ENCODE peak calls at places on chromosomes 12 and 14, in six cellular contexts. U, E, P, A, I and O are unnamed samples.
A peak's percentile ranks its signal among the peaks of the same experiment; 100 is the strongest.

GRCh38 chr14:64685364-64686130 is 18.7 kb upstream of the PLEKHG3 start:
- DNase-seq in I (no peak), P (no peak), E (peak; percentile 36), A (no peak), U (no peak), O (no peak)

GRCh38 chr12:104486416-104486815 is 29.7 kb downstream of the CHST11 start:
- DNase-seq in I (no peak), U (no peak), A (no peak), E (no peak), P (no peak), O (no peak)

GRCh38 chr12:71584356-71584755 is 79.3 kb downstream of the ZFC3H1 start:
- DNase-seq in I (no peak), A (no peak), E (no peak), U (no peak), P (no peak), O (no peak)

GRCh38 chr14:90579816-90580215 is 183.0 kb downstream of the CALM1 start:
- DNase-seq in A (no peak), P (no peak), U (no peak), E (no peak), I (no peak), O (no peak)

GRCh38 chr14:32087173-32087861 is 10.2 kb downstream of the ARHGAP5 start:
- DNase-seq in A (no peak), I (peak; percentile 97), U (no peak), P (no peak), E (peak; percentile 58), O (no peak)

GRCh38 chr14:103871596-103872480 is 24.5 kb upstream of the PPP1R13B start:
- DNase-seq in U (peak; percentile 85), A (no peak), I (peak; percentile 64), P (peak; percentile 80), E (peak; percentile 72), O (peak; percentile 45)

GRCh38 chr14:67426161-67426560 is 14.2 kb upstream of the PLEK2 start:
- DNase-seq in P (no peak), U (peak; percentile 25), I (no peak), A (peak; percentile 28), E (no peak), O (no peak)

GRCh38 chr12:52307836-52308806 is 13.1 kb downstream of the KRT83 start:
- DNase-seq in E (peak; percentile 88), A (peak; percentile 60), U (peak; percentile 56), P (no peak), I (peak; percentile 77), O (no peak)

GRCh38 chr12:68428724-68429580 is 96.8 kb upstream of the MDM1 start:
- DNase-seq in I (no peak), P (no peak), E (peak; percentile 14), A (no peak), U (no peak), O (no peak)

GRCh38 chr14:76699901-76700590 is 61.2 kb upstream of the VASH1 start:
- DNase-seq in I (no peak), P (no peak), U (no peak), E (no peak), A (no peak), O (no peak)

GRCh38 chr12:15882055-15882971 is at the start of gene STRAP:
- DNase-seq in E (peak; percentile 97), U (peak; percentile 96), A (peak; percentile 99), I (peak; percentile 99), P (peak; percentile 94), O (peak; percentile 90)

GRCh38 chr14:95478818-95479217 is 37.6 kb downstream of the SYNE3 start:
- DNase-seq in I (no peak), E (no peak), P (no peak), U (no peak), A (no peak), O (no peak)

GRCh38 chr14:65961004-65961403 is 525.2 kb upstream of the CCDC196 start:
- DNase-seq in U (peak; percentile 52), A (no peak), I (peak; percentile 83), P (peak; percentile 41), E (peak; percentile 81), O (peak; percentile 23)

GRCh38 chr14:78697341-78697740 is 527.2 kb downstream of the NRXN3 start:
- DNase-seq in E (peak; percentile 31), P (peak; percentile 7), A (no peak), I (peak; percentile 48), U (no peak), O (no peak)

GRCh38 chr12:108214486-108214885 is 85.4 kb downstream of the WSCD2 start:
- DNase-seq in E (peak; percentile 86), A (no peak), U (peak; percentile 33), P (peak; percentile 19), I (peak; percentile 68), O (no peak)

GRCh38 chr12:121784460-121784859 is 9.0 kb downstream of the RHOF start:
- DNase-seq in U (no peak), E (no peak), P (no peak), A (no peak), I (no peak), O (no peak)

GRCh38 chr12:13817131-13817530 is 164.3 kb downstream of the GRIN2B start:
- DNase-seq in P (no peak), U (no peak), A (no peak), I (no peak), E (peak; percentile 15), O (no peak)

GRCh38 chr12:116172224-116172849 is 105.2 kb downstream of the MED13L start:
- DNase-seq in A (no peak), E (no peak), I (no peak), P (no peak), U (no peak), O (no peak)

DNA sequence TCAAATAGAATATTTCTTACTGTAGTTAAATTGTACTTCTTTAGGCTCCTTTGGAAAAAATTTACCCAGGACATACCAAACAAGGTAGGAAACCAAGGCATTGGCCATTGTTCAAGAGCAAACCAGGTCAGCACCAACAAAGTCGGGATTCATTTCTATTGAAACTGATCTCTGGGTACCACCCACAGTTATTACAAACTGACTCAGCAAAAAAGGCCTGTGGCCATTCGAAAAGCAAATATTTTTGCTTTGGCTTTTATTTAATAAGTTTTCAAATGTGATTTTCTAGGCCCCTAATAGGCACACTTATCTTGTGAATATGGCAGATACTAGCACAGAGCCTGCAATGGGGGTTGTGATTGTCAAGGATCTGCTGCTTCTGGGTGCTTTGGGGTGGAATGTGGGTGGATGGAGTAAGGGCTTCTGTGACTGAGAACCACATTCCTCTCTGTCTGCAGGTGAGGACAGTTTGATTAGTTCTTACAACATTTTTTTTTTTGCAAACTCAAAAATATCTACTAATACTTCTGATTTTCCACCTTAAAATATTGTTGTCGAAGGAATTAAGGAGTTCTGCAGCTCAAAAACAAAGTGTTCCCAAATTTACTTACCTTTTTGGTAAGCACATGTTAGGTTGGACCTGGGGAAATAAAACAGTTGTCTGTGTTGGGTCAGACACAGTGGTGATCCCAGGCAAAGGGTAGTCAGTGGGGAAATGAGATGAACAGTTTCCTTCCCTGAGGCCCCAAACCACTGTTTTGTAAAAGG is 45.1 kb downstream of the FLRT2 start:
- DNase-seq in U (no peak), A (no peak), E (no peak), P (no peak), I (peak; percentile 46), O (no peak)
- H3K4me1 ChIP-seq in U (no peaks in the 10 kb centered on the region), A (no peaks in the 10 kb centered on the region), E (peaks cover 28% of the 10 kb centered on the region), P (no peaks in the 10 kb centered on the region), I (peaks cover 20% of the 10 kb centered on the region), O (no peaks in the 10 kb centered on the region)

DNA sequence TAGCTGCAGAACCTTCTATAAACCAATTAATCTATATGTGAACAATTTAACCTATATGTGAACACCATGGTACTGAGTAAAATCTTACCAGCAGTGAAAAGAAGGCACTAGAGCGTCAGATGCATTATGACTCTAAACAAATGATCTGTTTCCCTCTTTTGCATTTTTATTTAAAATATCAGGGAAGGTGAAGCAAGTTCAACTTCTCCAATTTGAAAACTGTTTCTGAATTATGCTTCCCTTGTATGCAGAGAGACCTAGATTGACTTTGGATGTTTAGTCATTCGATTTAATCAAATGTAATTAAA is 80.9 kb downstream of the DAD1 start:
- DNase-seq in I (no peak), P (no peak), E (no peak), A (no peak), U (no peak), O (no peak)
- H3K4me1 ChIP-seq in I (peaks cover 7% of the 10 kb centered on the region), P (peaks cover 90% of the 10 kb centered on the region), E (peaks cover 28% of the 10 kb centered on the region), A (no peaks in the 10 kb centered on the region), U (peaks cover 13% of the 10 kb centered on the region), O (peaks cover 40% of the 10 kb centered on the region)

GRCh38 chr14:50524071-50524470 is 8.3 kb downstream of the MAP4K5 start:
- DNase-seq in I (no peak), E (no peak), U (no peak), P (no peak), A (no peak), O (no peak)

GRCh38 chr14:50527970-50528369 is 4.4 kb downstream of the MAP4K5 start:
- DNase-seq in A (no peak), U (no peak), P (no peak), E (no peak), I (no peak), O (no peak)

GRCh38 chr14:50523271-50524041 is 8.9 kb downstream of the MAP4K5 start:
- DNase-seq in E (peak; percentile 36), P (no peak), U (no peak), A (no peak), I (no peak), O (no peak)

GRCh38 chr14:50521912-50522341 is 10.4 kb downstream of the MAP4K5 start:
- DNase-seq in E (no peak), P (no peak), I (no peak), A (no peak), U (no peak), O (no peak)

GRCh38 chr14:50524731-50525510 is 7.4 kb downstream of the MAP4K5 start:
- DNase-seq in E (no peak), I (no peak), P (peak; percentile 26), U (no peak), A (no peak), O (no peak)
- H3K4me1 ChIP-seq in E (peaks cover 21% of the 10 kb centered on the region), I (peaks cover 3% of the 10 kb centered on the region), P (peaks cover 20% of the 10 kb centered on the region), U (peaks cover 15% of the 10 kb centered on the region), A (no peaks in the 10 kb centered on the region), O (peaks cover 5% of the 10 kb centered on the region)

GRCh38 chr14:82811246-82811645 is 1277.6 kb upstream of the SEL1L start:
- DNase-seq in A (no peak), P (no peak), E (no peak), I (no peak), U (no peak), O (no peak)
- H3K4me1 ChIP-seq in A (no peaks in the 10 kb centered on the region), P (no peaks in the 10 kb centered on the region), E (peaks cover 8% of the 10 kb centered on the region), I (no peaks in the 10 kb centered on the region), U (no peaks in the 10 kb centered on the region), O (no peaks in the 10 kb centered on the region)